ENCODE peak calls at places on chromosomes 2 and 18, in four cellular contexts. A is HT1080, E is NCI-H1694, U is HEK293T. M is an unnamed sample.

GRCh38 chr2:172285010-172285621 is 142.3 kb upstream of the ITGA6 start:
- DNase-seq in U (peak), E (no peak), A (peak), M (no peak)

GRCh38 chr18:3452750-3453539 is 3.0 kb downstream of the TGIF1 start:
- DNase-seq in A (peak), E (no peak), U (no peak), M (no peak)

GRCh38 chr18:36143391-36143790 is 13.7 kb downstream of the ELP2 start:
- DNase-seq in U (no peak), E (no peak), A (no peak), M (no peak)

GRCh38 chr2:84495539-84496146 is 20.7 kb upstream of the DNAH6 start:
- DNase-seq in E (peak), U (peak), A (peak), M (peak)

GRCh38 chr2:111918383-111918806 is 20.0 kb downstream of the MERTK start:
- DNase-seq in U (no peak), E (no peak), A (no peak), M (no peak)

GRCh38 chr2:241272722-241273551 is 42.5 kb downstream of the HDLBP start:
- DNase-seq in A (no peak), E (no peak), U (peak), M (no peak)

GRCh38 chr2:9249036-9249800 is 42.6 kb downstream of the ASAP2 start:
- DNase-seq in A (peak), E (no peak), U (no peak), M (no peak)

GRCh38 chr2:26298638-26299393 is 47.1 kb upstream of the SELENOI start:
- DNase-seq in E (no peak), A (no peak), U (no peak), M (peak)

GRCh38 chr18:5772271-5772670 is 123.1 kb downstream of the TMEM200C start:
- DNase-seq in A (no peak), U (no peak), E (no peak), M (no peak)

GRCh38 chr2:908568-908967 is 42.1 kb upstream of the SNTG2 start:
- DNase-seq in A (no peak), U (no peak), E (no peak), M (no peak)

GRCh38 chr18:8601277-8602032 is 7.8 kb upstream of the RAB12 start:
- DNase-seq in A (no peak), U (no peak), E (no peak), M (no peak)